ENCODE peak calls at places on chromosomes 1 and 21, in ten cellular contexts. C is putamen; B is NCI-H510A treated with DMSO at 0.1 percent for 48 hours; Z is stimulated activated CD4-positive, alpha-beta T cell treated with anti-CD3 and anti-CD28 coated beads, Interleukin-2, amount 100 ng/mL, for 48 hours; Q is thoracic aorta; J is K562; N is Daoy; I is dorsolateral prefrontal cortex; Y is DMS 273 treated with DMSO at 0.1 percent for 48 hours; R is left cardiac atrium. L is an unnamed sample.

GRCh38 chr1:76154213-76154956 is 79.8 kb downstream of the ST6GALNAC3 start:
- DNase-seq in Y (peak), I (peak), Z (peak), R (peak), B (peak), Q (peak), C (peak), J (peak), N (peak), L (peak)

GRCh38 chr1:61051455-61052392 is 30.6 kb upstream of the NFIA start:
- DNase-seq in Y (no peak), J (peak), N (no peak), R (peak), I (no peak), B (no peak), C (no peak), Q (no peak), Z (no peak), L (no peak)

GRCh38 chr1:206560021-206560716 is 52.1 kb downstream of the EIF2D start:
- DNase-seq in B (peak), R (peak), J (no peak), I (no peak), C (no peak), Q (no peak), Y (no peak), N (no peak), Z (no peak), L (no peak)

GRCh38 chr1:230957580-230957989 is 21.1 kb downstream of the TTC13 start:
- DNase-seq in R (no peak), N (no peak), I (no peak), Z (no peak), J (no peak), Q (no peak), Y (no peak), B (no peak), C (no peak), L (no peak)

GRCh38 chr1:185483647-185484450 is 166.8 kb upstream of the IVNS1ABP start:
- DNase-seq in N (peak), Z (no peak), C (no peak), J (peak), Q (no peak), Y (peak), R (no peak), B (peak), I (no peak), L (no peak)

GRCh38 chr1:15283500-15283899 is 36.5 kb downstream of the FHAD1 start:
- DNase-seq in J (no peak), Z (no peak), Y (no peak), C (no peak), N (peak), I (no peak), B (no peak), R (no peak), Q (no peak), L (no peak)

GRCh38 chr1:226309398-226310122 is 596 bp upstream of the LIN9 start:
- DNase-seq in Y (no peak), N (no peak), R (no peak), C (peak), J (no peak), B (peak), Z (no peak), Q (no peak), I (peak), L (no peak)

GRCh38 chr1:15543589-15544568 is 17.2 kb downstream of the DNAJC16 start:
- DNase-seq in C (peak), R (no peak), Z (no peak), B (no peak), Y (no peak), I (peak), J (peak), Q (no peak), N (no peak), L (no peak)

GRCh38 chr1:76929136-76929535 is 61.9 kb downstream of the ST6GALNAC5 start:
- DNase-seq in B (no peak), Y (no peak), Q (no peak), I (no peak), R (no peak), Z (no peak), N (no peak), C (no peak), J (no peak), L (no peak)

GRCh38 chr1:32272557-32273388 is 19.1 kb upstream of the HDAC1 start:
- DNase-seq in Z (no peak), R (no peak), N (no peak), J (no peak), I (no peak), Y (no peak), Q (no peak), B (no peak), C (no peak), L (no peak)

GRCh38 chr1:165288301-165289120 is 68.0 kb downstream of the LMX1A start:
- DNase-seq in R (no peak), Z (no peak), B (peak), I (no peak), Q (no peak), N (peak), Y (peak), C (no peak), J (no peak), L (no peak)

GRCh38 chr21:44426663-44427191 is 28.6 kb upstream of the LRRC3 start:
- DNase-seq in J (no peak), I (no peak), Z (no peak), C (no peak), Q (no peak), B (no peak), R (no peak), N (no peak), Y (no peak), L (no peak)

GRCh38 chr1:63198921-63199530 is 123.3 kb upstream of the FOXD3 start:
- DNase-seq in N (no peak), Z (no peak), R (no peak), Y (no peak), J (no peak), I (no peak), C (peak), Q (no peak), B (no peak), L (no peak)

GRCh38 chr1:228212966-228213844 is 5.4 kb downstream of the OBSCN start:
- DNase-seq in C (peak), I (peak), Y (peak), J (peak), Z (peak), N (peak), B (peak), Q (peak), R (peak), L (no peak)

GRCh38 chr21:26389971-26390641 is 183.0 kb downstream of the CYYR1 start:
- DNase-seq in N (no peak), I (peak), Y (peak), Z (no peak), B (no peak), C (no peak), Q (no peak), J (no peak), R (no peak), L (peak)

GRCh38 chr1:91569411-91570104 is 68.9 kb downstream of the CDC7 start:
- DNase-seq in N (peak), B (peak), Y (no peak), J (no peak), I (no peak), Q (peak), R (peak), Z (no peak), C (no peak), L (no peak)

GRCh38 chr1:13749543-13750307 is 49.7 kb downstream of the PRDM2 start:
- DNase-seq in N (peak), C (no peak), B (peak), I (no peak), Y (no peak), Q (peak), J (peak), Z (peak), R (peak), L (no peak)

GRCh38 chr1:186271032-186271431 is 104.0 kb downstream of the TPR start:
- DNase-seq in Q (no peak), N (no peak), B (no peak), C (no peak), I (no peak), J (no peak), R (no peak), Y (no peak), Z (no peak), L (no peak)

GRCh38 chr1:221810406-221810805 is 68.5 kb upstream of the DUSP10 start:
- DNase-seq in J (no peak), Y (no peak), R (no peak), Q (no peak), N (peak), C (no peak), I (no peak), B (no peak), Z (no peak), L (no peak)

GRCh38 chr1:171438441-171438840 is 46.9 kb upstream of the PRRC2C start:
- DNase-seq in R (peak), Y (no peak), Z (no peak), I (no peak), J (no peak), C (no peak), N (peak), B (no peak), Q (peak), L (peak)

GRCh38 chr1:1431845-1432565 is 3.5 kb upstream of the VWA1 start:
- DNase-seq in B (peak), Y (no peak), N (no peak), R (peak), J (no peak), I (no peak), Q (no peak), C (peak), Z (no peak), L (no peak)

GRCh38 chr21:35940074-35940927 is 120.0 kb downstream of the SETD4 start:
- DNase-seq in J (peak), I (peak), Z (no peak), B (peak), N (peak), C (peak), Q (no peak), Y (no peak), R (peak), L (peak)

GRCh38 chr1:85219853-85220610 is 19.2 kb upstream of the SYDE2 start:
- DNase-seq in R (no peak), B (no peak), C (no peak), J (peak), Y (no peak), Q (no peak), I (no peak), Z (no peak), N (no peak), L (no peak)